ENCODE peak calls at places on chromosomes 16 and 17, in four cellular contexts. C is naive B cell, H is MV-4-11, O is NCI-H2081. N is an unnamed sample.

GRCh38 chr16:12288537-12289174 is 312.1 kb downstream of the SNX29 start:
- DNase-seq in C (no peak), H (no peak), O (no peak), N (no peak)

GRCh38 chr17:77217136-77217535 is 76.4 kb downstream of the SEC14L1 start:
- DNase-seq in C (no peak), H (no peak), O (no peak), N (no peak)

GRCh38 chr17:70588003-70588402 is 418.7 kb downstream of the KCNJ2 start:
- DNase-seq in C (no peak), H (no peak), O (no peak), N (no peak)

GRCh38 chr17:8015236-8015956 is 13.0 kb downstream of the GUCY2D start:
- DNase-seq in C (no peak), H (no peak), O (no peak), N (no peak)

GRCh38 chr17:47604268-47604927 is 45.3 kb upstream of the KPNB1 start:
- DNase-seq in C (no peak), H (no peak), O (peak; percentile 82), N (no peak)

GRCh38 chr17:40900819-40901356 is 15.8 kb upstream of the KRT20 start:
- DNase-seq in C (no peak), H (no peak), O (no peak), N (no peak)

GRCh38 chr16:64586756-64587155 is 535.1 kb downstream of the CDH11 start:
- DNase-seq in C (no peak), H (no peak), O (no peak), N (no peak)

GRCh38 chr17:75783069-75783783 is 1.4 kb upstream of the UNK start:
- DNase-seq in C (peak; percentile 71), H (peak; percentile 97), O (peak; percentile 39), N (no peak)

GRCh38 chr16:65634291-65634690 is 512.4 kb upstream of the CDH11 start:
- DNase-seq in C (no peak), H (peak; percentile 31), O (no peak), N (no peak)

GRCh38 chr17:47267354-47267828 is 13.8 kb downstream of the ITGB3 start:
- DNase-seq in C (no peak), H (no peak), O (no peak), N (no peak)

GRCh38 chr17:65487161-65487560 is 74.3 kb downstream of the AXIN2 start:
- DNase-seq in C (no peak), H (no peak), O (no peak), N (no peak)

GRCh38 chr17:79098282-79098867 is 23.8 kb downstream of the ENGASE start:
- DNase-seq in C (no peak), H (no peak), O (no peak), N (no peak)

GRCh38 chr17:9557846-9558245 is 17.8 kb downstream of the STX8 start:
- DNase-seq in C (no peak), H (no peak), O (no peak), N (no peak)

GRCh38 chr16:27677300-27677699 is 127.4 kb downstream of the KATNIP start:
- DNase-seq in C (no peak), H (no peak), O (no peak), N (no peak)

GRCh38 chr17:4634981-4635380 is 6.5 kb downstream of the ALOX15 start:
- DNase-seq in C (no peak), H (peak; percentile 84), O (no peak), N (no peak)

GRCh38 chr17:68057531-68057952 is 22.0 kb downstream of the KPNA2 start:
- DNase-seq in C (peak; percentile 23), H (peak; percentile 47), O (peak; percentile 22), N (no peak)

GRCh38 chr17:3007651-3008121 is 55.7 kb downstream of the OR1D5 start:
- DNase-seq in C (no peak), H (no peak), O (no peak), N (no peak)

GRCh38 chr17:78923660-78924453 is 1.3 kb downstream of the TIMP2 start:
- DNase-seq in C (peak; percentile 78), H (peak; percentile 10), O (no peak), N (peak; percentile 40)

GRCh38 chr16:88923450-88923849 is 53.6 kb downstream of the CBFA2T3 start:
- DNase-seq in C (no peak), H (no peak), O (no peak), N (no peak)

GRCh38 chr17:14815079-14815478 is 450.0 kb downstream of the PMP22 start:
- DNase-seq in C (no peak), H (no peak), O (no peak), N (no peak)

N was measured in effector CD8-positive, alpha-beta T cell.